ENCODE peak calls at places on chromosomes 6 and 20, in ten cellular contexts. A is HCT116; C is adrenal gland; Z is pancreas; H is body of pancreas; T is right lobe of liver; W is colonic mucosa; F is heart left ventricle; I is CD8-positive, alpha-beta T cell; V is thyroid gland. D is an unnamed sample. For H3K4me1 and H3K9me3, the result is how much of the 10 kb centered on the place peaks cover.

GRCh38 chr6:34556493-34556892 is 364 bp upstream of the SPDEF start:
- DNase-seq in V (no peak), F (no peak), H (no peak), C (no peak), Z (no peak), A (no peak), W (no peak), I (no peak), T (no peak), D (no peak)

GRCh38 chr20:22403860-22404608 is 180.3 kb downstream of the FOXA2 start:
- DNase-seq in W (peak), Z (no peak), V (no peak), I (no peak), F (no peak), H (peak), C (no peak), T (no peak), A (no peak), D (no peak)

GRCh38 chr20:51327251-51327841 is 215.2 kb downstream of the NFATC2 start:
- DNase-seq in F (no peak), T (no peak), A (no peak), W (no peak), I (no peak), Z (no peak), V (no peak), C (no peak), H (no peak), D (no peak)

GRCh38 chr20:10271470-10272219 is 53.0 kb downstream of the SNAP25 start:
- DNase-seq in A (no peak), T (no peak), Z (no peak), C (no peak), W (no peak), I (no peak), F (no peak), H (no peak), V (no peak), D (peak)

GRCh38 chr6:13406781-13407180 is 78.4 kb upstream of the TBC1D7 start:
- DNase-seq in F (no peak), C (no peak), A (peak), W (no peak), V (no peak), H (no peak), T (no peak), I (no peak), Z (no peak), D (no peak)

GRCh38 chr6:46781478-46782378 is 11.5 kb upstream of the MEP1A start:
- DNase-seq in F (no peak), W (peak), Z (no peak), H (peak), I (no peak), A (peak), V (peak), C (peak), T (no peak), D (peak)

GRCh38 chr6:87907521-87907920 is 140.1 kb upstream of the SPACA1 start:
- DNase-seq in I (no peak), V (no peak), A (no peak), T (no peak), F (no peak), W (no peak), C (no peak), H (no peak), Z (no peak), D (no peak)

GRCh38 chr6:13635948-13636658 is 21.0 kb downstream of the NOL7 start:
- DNase-seq in V (no peak), I (no peak), T (no peak), W (no peak), C (no peak), H (no peak), Z (no peak), F (no peak), A (no peak), D (no peak)

GRCh38 chr6:37988131-37988530 is 168.6 kb downstream of the ZFAND3 start:
- DNase-seq in V (no peak), A (no peak), C (no peak), T (no peak), F (no peak), Z (no peak), I (no peak), W (no peak), H (no peak), D (no peak)

GRCh38 chr6:40894962-40895799 is 143.8 kb downstream of the UNC5CL start:
- DNase-seq in C (peak), W (peak), H (peak), A (peak), F (peak), I (no peak), Z (peak), V (peak), T (peak), D (peak)

GRCh38 chr6:33787954-33788693 is 806 bp downstream of the LEMD2 start:
- DNase-seq in W (peak), F (peak), V (peak), T (peak), Z (peak), C (peak), H (peak), I (peak), A (peak), D (peak)

GRCh38 chr6:36595168-36595818 is 1.1 kb downstream of the SRSF3 start:
- DNase-seq in T (no peak), W (peak), A (no peak), F (no peak), V (peak), Z (no peak), C (peak), I (no peak), H (peak), D (no peak)

GRCh38 chr6:156589281-156589680 is 187.9 kb upstream of the ARID1B start:
- DNase-seq in Z (no peak), W (no peak), V (no peak), F (no peak), A (no peak), C (no peak), I (no peak), H (no peak), T (no peak), D (no peak)

GRCh38 chr6:31422587-31422986 is 19.2 kb downstream of the MICA start:
- DNase-seq in T (no peak), C (no peak), I (no peak), V (no peak), A (no peak), Z (no peak), W (no peak), F (no peak), H (no peak), D (no peak)

GRCh38 chr20:8094415-8094818 is 37.6 kb upstream of the PLCB1 start:
- DNase-seq in A (no peak), F (no peak), H (peak), W (peak), Z (peak), V (peak), C (peak), T (peak), I (no peak), D (peak)

GRCh38 chr20:35699914-35700624 is 864 bp downstream of the ROMO1 start:
- DNase-seq in T (no peak), Z (no peak), A (no peak), F (no peak), H (no peak), V (no peak), I (no peak), W (no peak), C (no peak), D (no peak)

GRCh38 chr20:35698298-35699126 is 640 bp downstream of the NFS1 start:
- DNase-seq in V (no peak), Z (no peak), T (no peak), C (peak), I (no peak), W (peak), F (no peak), H (no peak), A (no peak), D (peak)

GRCh38 chr20:35700625-35701148 is 1.5 kb downstream of the ROMO1 start:
- DNase-seq in F (no peak), A (no peak), H (no peak), W (no peak), C (no peak), Z (no peak), V (no peak), T (no peak), I (no peak), D (no peak)

GRCh38 chr20:35697696-35698297 is 1.4 kb downstream of the NFS1 start:
- DNase-seq in H (no peak), T (no peak), F (no peak), W (no peak), I (no peak), A (no peak), C (no peak), Z (no peak), V (no peak), D (no peak)

GRCh38 chr20:35699127-35699913 is at the start of the genes NFS1 and ROMO1:
- DNase-seq in H (peak), I (peak), Z (peak), F (peak), V (peak), T (peak), C (peak), W (peak), A (peak), D (peak)
- TF ChIP-seq CTCF in H (peak), I (peak), Z (no peak), F (peak), V (peak), T (peak), C (no peak), W (no peak), A (no peak), D (peak)

DNA sequence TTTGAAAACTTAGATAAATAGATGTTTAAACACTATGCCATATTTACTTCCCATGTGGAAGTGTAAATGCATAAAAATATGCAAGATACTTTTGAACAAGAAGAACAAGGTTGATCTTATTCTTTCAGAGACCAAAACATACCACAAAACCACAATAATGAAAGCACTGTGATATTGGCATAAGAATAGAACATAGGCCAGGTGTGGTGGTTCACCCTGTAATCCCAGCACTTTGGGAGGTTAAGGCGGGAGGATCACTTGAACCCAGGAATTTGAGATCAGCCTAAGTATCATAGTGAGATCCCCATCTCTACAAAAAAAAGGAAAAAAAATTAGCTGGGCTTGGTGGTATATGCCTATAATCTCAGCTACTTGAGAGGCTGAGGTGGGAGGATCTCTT is 66.5 kb downstream of the KCNS1 start:
- DNase-seq in H (no peak), T (no peak), F (no peak), I (no peak), A (no peak), C (no peak), Z (no peak), V (no peak), W (no peak), D (no peak)
- H3K4me1 ChIP-seq in H (under half), T (under half), F (under half), I (half or more), A (under half), C (under half), Z (under half), V (under half), W (under half), D (under half)

DNA sequence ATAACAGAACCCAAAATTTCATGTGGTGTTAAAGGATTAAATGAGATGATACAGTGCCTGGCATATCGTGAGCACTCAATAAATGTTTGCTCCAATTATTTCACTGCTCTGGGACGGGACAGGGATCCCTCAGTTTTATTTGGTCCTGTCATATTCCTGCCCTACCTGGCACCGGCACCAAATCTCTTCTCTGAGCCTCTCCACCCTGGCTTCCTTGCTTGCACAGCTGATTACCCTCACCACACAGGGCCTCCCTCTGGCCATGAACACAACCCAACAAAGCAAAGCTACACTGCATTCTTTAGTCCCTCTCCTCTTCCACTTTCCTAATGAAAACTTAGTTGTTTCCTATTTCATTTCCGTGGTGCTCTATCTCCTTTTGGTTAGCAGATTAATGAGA is 16.4 kb downstream of the CHD6 start:
- DNase-seq in F (no peak), I (no peak), W (no peak), A (no peak), C (no peak), Z (no peak), V (no peak), H (no peak), T (no peak), D (no peak)
- H3K9me3 ChIP-seq in F (under half), I (under half), W (under half), A (under half), C (under half), Z (under half), V (under half), H (under half), T (under half), D (under half)

DNA sequence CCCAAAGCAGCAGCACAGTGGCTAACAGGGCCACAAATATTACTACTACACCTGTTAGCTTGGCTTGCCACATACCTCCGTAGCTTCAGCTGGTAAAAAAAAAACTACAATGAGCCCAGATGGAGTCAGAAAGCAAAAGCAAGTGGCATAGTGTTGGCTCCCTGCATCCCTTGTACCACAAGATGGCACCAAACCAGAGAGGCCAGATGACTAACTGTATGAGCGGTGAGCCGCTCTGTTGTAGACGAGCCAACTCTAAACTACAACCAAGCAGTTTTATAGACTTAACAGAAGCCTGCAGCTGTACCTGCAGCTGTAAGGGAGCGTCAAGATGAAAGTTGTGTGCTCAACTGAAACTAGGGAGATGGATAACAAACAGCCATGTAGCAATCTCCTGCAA is 84.5 kb upstream of the MCHR2 start:
- DNase-seq in Z (no peak), T (no peak), H (no peak), I (no peak), W (no peak), A (peak), V (no peak), F (no peak), C (peak), D (peak)
- TF ChIP-seq CTCF in Z (no peak), T (peak), H (no peak), I (no peak), W (no peak), A (peak), V (no peak), F (no peak), C (no peak), D (peak)

GRCh38 chr6:1067346-1067745 is 244.6 kb upstream of the FOXQ1 start:
- DNase-seq in C (no peak), T (no peak), F (no peak), Z (no peak), I (no peak), V (no peak), A (no peak), H (no peak), W (no peak), D (no peak)

GRCh38 chr6:1066449-1066848 is 245.4 kb upstream of the FOXQ1 start:
- DNase-seq in W (no peak), Z (no peak), T (no peak), A (no peak), I (no peak), F (no peak), V (no peak), H (no peak), C (no peak), D (no peak)

GRCh38 chr6:1065986-1066385 is 245.9 kb upstream of the FOXQ1 start:
- DNase-seq in H (no peak), W (no peak), T (no peak), Z (no peak), F (no peak), A (no peak), I (no peak), V (no peak), C (no peak), D (no peak)

GRCh38 chr6:1062786-1063545 is 248.9 kb upstream of the FOXQ1 start:
- DNase-seq in H (no peak), W (no peak), V (no peak), C (no peak), T (no peak), Z (no peak), F (no peak), I (no peak), A (no peak), D (no peak)

GRCh38 chr6:1063671-1064355 is 248.1 kb upstream of the FOXQ1 start:
- DNase-seq in Z (no peak), V (no peak), W (no peak), T (no peak), F (no peak), C (no peak), H (no peak), A (no peak), I (no peak), D (no peak)
- H3K4me1 ChIP-seq in Z (under half), V (under half), W (under half), T (under half), F (under half), C (under half), H (under half), A (under half), I (under half), D (under half)